ENCODE peak calls at places on chromosomes 12 and 14, in nine cellular contexts. D, L, I, T, N, Q, J, P and E are unnamed samples.

GRCh38 chr14:76775695-76776305 is 14.5 kb downstream of the VASH1 start:
- DNase-seq in D (no peak), L (no peak), I (no peak), T (no peak), N (no peak), Q (no peak), J (no peak), P (no peak), E (peak; percentile 55)

GRCh38 chr12:40325349-40325960 is 100.7 kb downstream of the LRRK2 start:
- DNase-seq in D (no peak), L (peak; percentile 65), I (peak; percentile 51), T (no peak), N (peak; percentile 4), Q (no peak), J (peak; percentile 31), P (no peak), E (no peak)

GRCh38 chr14:61581340-61581739 is 114.0 kb upstream of the HIF1A start:
- DNase-seq in D (no peak), L (no peak), I (no peak), T (no peak), N (no peak), Q (no peak), J (no peak), P (no peak), E (no peak)

GRCh38 chr14:50766338-50766886 is 64.5 kb downstream of the NIN start:
- DNase-seq in D (no peak), L (no peak), I (no peak), T (no peak), N (peak; percentile 87), Q (no peak), J (peak; percentile 77), P (no peak), E (no peak)

GRCh38 chr14:65356327-65356836 is 56.1 kb upstream of the FUT8 start:
- DNase-seq in D (no peak), L (no peak), I (peak; percentile 98), T (no peak), N (peak; percentile 74), Q (no peak), J (peak; percentile 79), P (no peak), E (no peak)

GRCh38 chr14:75559451-75560187 is 18.8 kb upstream of the FLVCR2 start:
- DNase-seq in D (no peak), L (peak; percentile 47), I (peak; percentile 92), T (no peak), N (peak; percentile 65), Q (peak; percentile 40), J (peak; percentile 82), P (no peak), E (peak; percentile 68)

GRCh38 chr12:100337299-100337698 is 19.6 kb upstream of the SLC17A8 start:
- DNase-seq in D (no peak), L (no peak), I (no peak), T (no peak), N (no peak), Q (no peak), J (no peak), P (no peak), E (no peak)

GRCh38 chr12:27539191-27539631 is 15.2 kb downstream of the PPFIBP1 start:
- DNase-seq in D (no peak), L (no peak), I (no peak), T (no peak), N (no peak), Q (no peak), J (peak; percentile 76), P (no peak), E (no peak)

GRCh38 chr14:77543240-77543551 is 44.6 kb upstream of the ISM2 start:
- DNase-seq in D (no peak), L (no peak), I (no peak), T (no peak), N (no peak), Q (no peak), J (no peak), P (no peak), E (no peak)

GRCh38 chr12:92553389-92553788 is 149.4 kb upstream of the PLEKHG7 start:
- DNase-seq in D (no peak), L (no peak), I (peak; percentile 84), T (no peak), N (no peak), Q (peak; percentile 25), J (no peak), P (no peak), E (peak; percentile 53)

GRCh38 chr12:96399081-96399918 is 939 bp downstream of the CDK17 start:
- DNase-seq in D (peak; percentile 79), L (peak; percentile 84), I (peak; percentile 55), T (peak; percentile 83), N (peak; percentile 74), Q (peak; percentile 69), J (peak; percentile 85), P (peak; percentile 72), E (peak; percentile 68)

GRCh38 chr12:105799103-105799502 is 339.7 kb downstream of the NUAK1 start:
- DNase-seq in D (no peak), L (no peak), I (no peak), T (no peak), N (no peak), Q (no peak), J (no peak), P (no peak), E (no peak)

GRCh38 chr12:129193263-129193871 is 340.1 kb downstream of the GLT1D1 start:
- DNase-seq in D (peak; percentile 32), L (peak; percentile 42), I (no peak), T (no peak), N (no peak), Q (peak; percentile 14), J (peak; percentile 1), P (no peak), E (no peak)

GRCh38 chr14:99505089-99505488 is 23.9 kb downstream of the CCNK start:
- DNase-seq in D (no peak), L (no peak), I (no peak), T (no peak), N (no peak), Q (no peak), J (no peak), P (no peak), E (no peak)

GRCh38 chr14:91893659-91894058 is 26.3 kb upstream of the TC2N start:
- DNase-seq in D (no peak), L (no peak), I (no peak), T (no peak), N (no peak), Q (no peak), J (no peak), P (no peak), E (no peak)

GRCh38 chr14:52790011-52790755 is 1.2 kb downstream of the GNPNAT1 start:
- DNase-seq in D (no peak), L (no peak), I (peak; percentile 29), T (no peak), N (no peak), Q (no peak), J (no peak), P (no peak), E (no peak)

GRCh38 chr14:104639481-104639880 is 34.9 kb upstream of the TMEM179 start:
- DNase-seq in D (no peak), L (no peak), I (no peak), T (no peak), N (no peak), Q (no peak), J (no peak), P (no peak), E (no peak)

DNA sequence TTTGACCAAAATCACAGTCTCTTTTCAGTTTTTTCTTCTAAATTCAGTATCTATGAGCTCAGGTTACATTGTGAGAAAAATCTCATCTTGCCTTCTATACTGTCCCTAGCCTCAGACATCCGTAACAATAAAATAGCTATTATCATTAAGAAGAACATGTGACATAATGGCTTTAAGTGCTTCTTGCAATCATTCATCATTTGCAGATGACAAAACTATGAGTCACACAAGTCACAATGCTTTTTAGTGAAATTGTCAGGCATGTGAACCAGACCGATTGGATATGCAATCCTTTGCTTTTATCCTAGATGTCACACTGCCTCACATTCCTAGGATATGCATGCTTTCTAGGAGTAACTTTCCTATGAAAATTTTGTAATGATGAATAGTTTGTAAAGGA is 313.1 kb downstream of the SLC6A15 start:
- DNase-seq in D (no peak), L (no peak), I (peak; percentile 3), T (no peak), N (peak; percentile 46), Q (peak; percentile 19), J (peak; percentile 88), P (no peak), E (no peak)
- TF ChIP-seq CTCF in D (no peak), L (no peak), I (no peak), T (no peak), N (no peak), Q (no peak), J (no peak), P (no peak), E (no peak)

DNA sequence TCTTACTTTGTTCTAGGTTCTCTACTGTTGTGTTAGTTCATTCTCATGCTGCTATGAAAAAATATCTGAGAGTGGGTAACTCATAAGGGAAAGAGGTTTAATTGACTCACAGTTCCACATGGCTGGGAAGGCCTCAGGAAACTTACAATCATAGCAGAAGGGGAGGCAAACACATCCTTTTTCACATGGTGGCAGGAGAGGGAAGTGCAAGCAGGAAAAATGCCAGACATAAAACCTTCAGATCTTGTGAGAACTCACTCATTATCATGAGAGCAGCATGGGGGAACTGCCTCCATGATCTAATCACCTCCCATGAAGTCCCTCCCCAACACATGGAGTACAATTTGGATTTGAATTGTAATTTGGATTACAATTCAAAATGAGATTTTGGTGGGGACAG is 69.6 kb downstream of the MGST1 start:
- DNase-seq in D (no peak), L (no peak), I (no peak), T (no peak), N (no peak), Q (no peak), J (no peak), P (no peak), E (no peak)
- TF ChIP-seq CTCF in D (no peak), L (no peak), I (no peak), T (no peak), N (no peak), Q (no peak), J (no peak), P (no peak), E (no peak)

GRCh38 chr14:30874120-30874998 is at the start of gene COCH:
- DNase-seq in D (peak; percentile 74), L (peak; percentile 88), I (no peak), T (peak; percentile 50), N (no peak), Q (peak; percentile 81), J (peak; percentile 30), P (no peak), E (no peak)
- TF ChIP-seq CTCF in D (peak; percentile 41), L (peak; percentile 35), I (no peak), T (peak; percentile 19), N (no peak), Q (peak; percentile 39), J (no peak), P (no peak), E (no peak)

DNA sequence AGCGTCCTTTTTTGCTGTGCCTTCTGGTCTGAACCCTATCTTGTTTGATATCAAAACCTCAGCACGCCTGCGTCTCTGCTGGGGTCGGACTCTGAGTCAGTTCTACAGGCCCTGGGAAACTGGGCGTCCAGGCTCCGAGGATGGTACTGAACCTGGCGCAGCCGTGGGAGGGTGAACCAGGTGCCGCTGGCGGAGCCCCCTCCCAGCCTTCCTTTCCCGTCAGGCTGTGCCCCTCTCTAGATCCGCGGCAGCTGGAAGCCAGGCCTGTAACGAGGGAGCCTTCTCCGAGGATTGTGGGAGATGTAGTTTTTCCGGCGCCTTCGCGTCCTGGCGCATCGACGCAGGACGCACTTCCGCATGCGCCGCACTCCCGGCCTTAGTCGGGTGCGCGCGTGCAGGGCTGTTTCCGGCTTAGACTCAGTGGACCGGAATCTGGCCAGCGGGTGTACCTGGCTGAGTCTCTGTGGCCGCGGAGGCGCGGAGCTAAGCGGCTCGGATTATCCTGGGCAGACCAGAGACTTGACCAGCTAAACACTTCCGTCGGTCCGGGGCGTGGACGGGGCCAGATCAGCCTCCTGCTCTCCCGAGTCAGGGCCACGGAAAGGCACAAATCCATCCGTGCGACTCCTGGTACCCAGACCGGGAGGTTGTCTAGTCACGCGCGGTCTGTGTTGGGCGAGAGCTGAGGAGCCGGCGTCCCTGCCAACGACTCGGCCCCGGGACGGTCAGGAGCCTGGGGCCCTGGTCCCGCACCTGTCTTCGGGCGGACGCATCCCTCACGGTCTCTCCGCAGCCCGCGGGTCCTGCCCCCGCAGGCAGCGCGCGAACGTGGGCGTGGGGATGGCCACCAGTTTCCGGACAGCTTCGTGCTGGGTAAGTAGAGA is at the start of gene ZNF26:
- DNase-seq in D (peak; percentile 83), L (peak; percentile 96), I (peak; percentile 93), T (peak; percentile 94), N (peak; percentile 87), Q (peak; percentile 93), J (peak; percentile 98), P (peak; percentile 82), E (peak; percentile 89)
- TF ChIP-seq CTCF in D (no peak), L (no peak), I (no peak), T (no peak), N (no peak), Q (no peak), J (no peak), P (no peak), E (no peak)